ENCODE peak calls at places on chromosomes 13 and 19, in six cellular contexts. B, D, A, M, N and V are unnamed samples.

GRCh38 chr19:8519388-8519787 is 5.4 kb upstream of the ZNF414 start:
- DNase-seq in D (no peak), B (no peak), A (no peak), N (no peak), M (no peak), V (no peak)

GRCh38 chr19:18847516-18848463 is 16.0 kb downstream of the UPF1 start:
- DNase-seq in M (no peak), B (no peak), A (peak), N (no peak), D (no peak), V (no peak)

GRCh38 chr13:92896842-92897241 is 329.8 kb upstream of the GPC6 start:
- DNase-seq in D (no peak), B (no peak), A (peak), N (peak), M (no peak), V (peak)

GRCh38 chr13:66660013-66660804 is 569.9 kb downstream of the PCDH9 start:
- DNase-seq in B (no peak), D (no peak), M (no peak), N (peak), A (peak), V (peak)

GRCh38 chr13:34076319-34076718 is 258.4 kb downstream of the RFC3 start:
- DNase-seq in A (peak), D (no peak), B (no peak), M (no peak), N (no peak), V (peak)

GRCh38 chr19:4638330-4638729 is 986 bp upstream of the TNFAIP8L1 start:
- DNase-seq in M (peak), A (no peak), D (no peak), B (no peak), N (no peak), V (no peak)

GRCh38 chr19:39372047-39372802 is 18.7 kb downstream of the PAF1 start:
- DNase-seq in B (peak), M (peak), A (peak), N (no peak), D (peak), V (peak)

GRCh38 chr13:64774915-64775314 is 2455.2 kb downstream of the PCDH9 start:
- DNase-seq in B (no peak), A (no peak), D (no peak), M (no peak), N (no peak), V (no peak)

GRCh38 chr19:2170987-2171348 is 7.2 kb downstream of the DOT1L start:
- DNase-seq in B (no peak), A (no peak), D (no peak), M (no peak), N (no peak), V (no peak)

GRCh38 chr19:2173841-2174577 is 10.3 kb downstream of the DOT1L start:
- DNase-seq in A (no peak), D (no peak), M (no peak), N (no peak), B (no peak), V (no peak)

GRCh38 chr19:2173388-2173787 is 9.7 kb downstream of the DOT1L start:
- DNase-seq in M (no peak), B (no peak), A (no peak), D (no peak), N (no peak), V (no peak)

GRCh38 chr19:2170219-2170618 is 6.5 kb downstream of the DOT1L start:
- DNase-seq in N (no peak), A (no peak), D (no peak), B (no peak), M (no peak), V (no peak)

GRCh38 chr19:2171349-2172145 is 7.8 kb downstream of the DOT1L start:
- DNase-seq in D (no peak), N (no peak), A (peak), M (no peak), B (no peak), V (no peak)
- H3K4me3 ChIP-seq in D (no peak), N (no peak), A (no peak), M (no peak), B (no peak), V (no peak)

GRCh38 chr19:1239796-1240737 is 1.5 kb upstream of the ATP5F1D start:
- DNase-seq in N (peak), D (no peak), B (peak), M (peak), A (peak), V (peak)
- H3K4me3 ChIP-seq in N (peak), D (peak), B (peak), M (peak), A (peak), V (peak)

DNA sequence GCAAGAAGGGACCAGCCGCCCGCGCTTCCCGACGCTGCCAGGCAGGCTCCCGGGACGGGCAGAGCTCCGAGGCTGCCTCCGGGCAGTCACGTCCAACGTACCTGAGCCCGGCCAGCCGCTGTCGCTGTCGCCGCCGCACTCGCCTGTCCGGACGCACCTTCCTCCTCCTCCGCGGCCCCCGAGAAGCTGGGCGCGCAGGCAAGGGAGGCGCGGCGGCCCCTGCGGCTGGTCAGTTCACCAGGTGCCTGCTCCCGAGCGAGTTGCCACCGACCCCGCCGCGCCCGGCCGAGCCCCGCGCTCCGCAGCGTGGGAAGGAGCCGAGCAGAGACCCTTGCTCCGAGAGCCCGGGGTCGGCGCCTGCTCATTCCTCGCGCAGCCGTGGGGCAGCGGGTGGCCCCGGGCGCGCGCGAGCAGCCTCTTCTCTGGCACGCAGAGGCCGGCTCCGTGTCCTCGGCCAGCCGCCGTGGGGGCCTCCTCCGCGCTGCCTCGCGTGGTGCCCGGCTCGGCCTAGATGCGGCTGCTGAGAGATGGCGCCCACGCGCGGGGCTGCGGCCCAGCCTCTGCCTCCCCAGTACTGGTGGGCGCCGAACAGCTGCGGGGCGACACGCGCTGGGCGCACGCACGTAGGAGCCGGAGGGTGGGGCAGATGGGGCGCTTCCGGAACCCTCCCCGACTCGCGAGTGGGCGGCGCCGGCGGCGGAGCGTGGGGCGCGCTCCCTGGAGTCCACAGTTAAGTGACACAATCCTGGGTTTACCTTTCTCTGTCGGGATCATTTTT is 419.4 kb downstream of the UQCRFS1 start:
- DNase-seq in B (no peak), D (no peak), N (no peak), A (no peak), M (no peak), V (no peak)
- H3K4me3 ChIP-seq in B (no peak), D (peak), N (no peak), A (no peak), M (no peak), V (no peak)

GRCh38 chr19:57559404-57560025 is at the start of gene ZNF550:
- DNase-seq in A (peak), M (peak), B (peak), D (peak), N (peak), V (peak)

GRCh38 chr19:57563547-57563946 is 3.9 kb upstream of the ZNF550 start:
- DNase-seq in D (no peak), A (no peak), N (no peak), M (no peak), B (no peak), V (no peak)

GRCh38 chr19:57560049-57560491 is 407 bp upstream of the ZNF550 start:
- DNase-seq in B (no peak), D (no peak), N (peak), M (peak), A (peak), V (peak)

GRCh38 chr19:57559008-57559403 is 657 bp downstream of the ZNF550 start:
- DNase-seq in N (peak), D (no peak), B (no peak), A (peak), M (no peak), V (no peak)

DNA sequence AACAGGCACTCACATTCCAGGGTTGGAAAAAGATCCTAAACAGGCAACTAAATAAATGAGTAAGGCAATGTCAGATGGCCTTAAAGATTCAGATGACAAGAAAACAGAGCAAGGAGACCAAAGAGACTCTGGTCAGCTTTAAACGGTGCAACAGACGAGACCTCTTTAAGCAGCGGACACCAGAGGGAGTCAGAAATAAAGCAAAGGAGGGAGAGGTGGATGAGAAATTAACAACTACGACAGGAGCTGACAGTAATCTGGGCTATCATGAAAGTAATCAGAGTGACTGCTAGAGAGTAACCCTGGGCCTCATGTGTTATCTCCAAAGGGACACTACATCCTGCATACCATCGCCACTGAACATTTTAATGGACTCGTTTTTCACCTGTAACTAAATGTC is 1.1 kb downstream of the ZNF550 start:
- DNase-seq in B (no peak), M (no peak), D (no peak), A (peak), N (peak), V (peak)
- H3K4me3 ChIP-seq in B (peak), M (peak), D (peak), A (peak), N (peak), V (peak)